ENCODE peak calls at places on chromosomes 1 and 21, in seven cellular contexts. U, J, S, E, Q, T and L are unnamed samples.
A peak's percentile ranks its signal among the peaks of the same experiment; 100 is the strongest.

GRCh38 chr21:45328198-45329087 is 40.7 kb upstream of the POFUT2 start:
- DNase-seq in U (no peak), J (no peak), S (no peak), E (no peak), Q (no peak), T (no peak), L (no peak)

GRCh38 chr1:162328507-162328906 is 48.1 kb downstream of the SPATA46 start:
- DNase-seq in U (no peak), J (no peak), S (no peak), E (no peak), Q (peak; percentile 28), T (no peak), L (no peak)

GRCh38 chr1:48048064-48048463 is 50.9 kb upstream of the TRABD2B start:
- DNase-seq in U (no peak), J (peak; percentile 92), S (no peak), E (peak; percentile 16), Q (peak; percentile 49), T (no peak), L (no peak)

GRCh38 chr1:234875953-234876814 is 252.5 kb downstream of the TOMM20 start:
- DNase-seq in U (no peak), J (peak; percentile 44), S (no peak), E (no peak), Q (peak; percentile 57), T (peak; percentile 69), L (no peak)

GRCh38 chr1:94648225-94649007 is 106.9 kb upstream of the F3 start:
- DNase-seq in U (peak; percentile 97), J (peak; percentile 99), S (no peak), E (peak; percentile 59), Q (peak; percentile 94), T (no peak), L (no peak)

GRCh38 chr1:188904201-188904600 is 1573.5 kb downstream of the BRINP3 start:
- DNase-seq in U (no peak), J (no peak), S (no peak), E (no peak), Q (peak; percentile 8), T (no peak), L (no peak)

GRCh38 chr1:238409191-238409846 is 518.6 kb upstream of the ZP4 start:
- DNase-seq in U (peak; percentile 95), J (peak; percentile 69), S (no peak), E (no peak), Q (peak; percentile 66), T (no peak), L (no peak)

GRCh38 chr1:160076295-160076694 is 5.0 kb upstream of the KCNJ9 start:
- DNase-seq in U (no peak), J (peak; percentile 29), S (no peak), E (no peak), Q (no peak), T (no peak), L (no peak)

GRCh38 chr21:29490016-29490415 is 191.3 kb downstream of the BACH1 start:
- DNase-seq in U (no peak), J (no peak), S (no peak), E (no peak), Q (no peak), T (no peak), L (no peak)

GRCh38 chr1:212981571-212982328 is 31.4 kb downstream of the VASH2 start:
- DNase-seq in U (no peak), J (no peak), S (no peak), E (no peak), Q (no peak), T (no peak), L (no peak)

GRCh38 chr1:7383671-7384070 is 387.4 kb upstream of the VAMP3 start:
- DNase-seq in U (no peak), J (no peak), S (no peak), E (no peak), Q (no peak), T (no peak), L (peak; percentile 10)

GRCh38 chr1:235917267-235917811 is 50.6 kb upstream of the LYST start:
- DNase-seq in U (peak; percentile 99), J (peak; percentile 99), S (peak; percentile 45), E (peak; percentile 72), Q (peak; percentile 100), T (peak; percentile 70), L (no peak)

GRCh38 chr1:201709564-201710295 is 119.2 kb upstream of the IPO9 start:
- DNase-seq in U (no peak), J (peak; percentile 85), S (peak; percentile 32), E (no peak), Q (peak; percentile 87), T (peak; percentile 76), L (no peak)

GRCh38 chr1:41905103-41905675 is 13.5 kb downstream of the HIVEP3 start:
- DNase-seq in U (no peak), J (no peak), S (no peak), E (no peak), Q (no peak), T (no peak), L (no peak)

GRCh38 chr1:91165033-91165654 is 143.3 kb upstream of the ZNF644 start:
- DNase-seq in U (peak; percentile 5), J (peak; percentile 74), S (peak; percentile 68), E (no peak), Q (peak; percentile 76), T (peak; percentile 81), L (peak; percentile 85)

GRCh38 chr1:165851034-165851658 is 23.7 kb downstream of the UCK2 start:
- DNase-seq in U (no peak), J (peak; percentile 61), S (no peak), E (no peak), Q (peak; percentile 94), T (peak; percentile 56), L (no peak)

GRCh38 chr1:42165511-42166210 is 1.1 kb upstream of the GUCA2A start:
- DNase-seq in U (no peak), J (peak; percentile 64), S (no peak), E (no peak), Q (peak; percentile 89), T (no peak), L (peak; percentile 86)

GRCh38 chr1:1990222-1990621 is 13.4 kb downstream of the CFAP74 start:
- DNase-seq in U (no peak), J (peak; percentile 9), S (no peak), E (no peak), Q (no peak), T (no peak), L (no peak)

GRCh38 chr1:210250665-210250997 is 18.0 kb downstream of the SERTAD4 start:
- DNase-seq in U (no peak), J (no peak), S (no peak), E (no peak), Q (no peak), T (no peak), L (no peak)

GRCh38 chr1:233349137-233349536 is 21.6 kb downstream of the MAP3K21 start:
- DNase-seq in U (no peak), J (no peak), S (no peak), E (no peak), Q (no peak), T (no peak), L (no peak)

GRCh38 chr1:40986328-40986783 is 6.9 kb downstream of the CTPS1 start:
- DNase-seq in U (no peak), J (no peak), S (no peak), E (no peak), Q (no peak), T (no peak), L (no peak)

GRCh38 chr1:53326598-53327182 is 1.2 kb downstream of the LRP8 start:
- DNase-seq in U (no peak), J (peak; percentile 46), S (no peak), E (no peak), Q (peak; percentile 46), T (no peak), L (no peak)

GRCh38 chr21:31752352-31752751 is 20.4 kb upstream of the SCAF4 start:
- DNase-seq in U (no peak), J (peak; percentile 89), S (no peak), E (no peak), Q (peak; percentile 83), T (no peak), L (no peak)

GRCh38 chr1:206608108-206608698 is 4.1 kb downstream of the EIF2D start:
- DNase-seq in U (no peak), J (peak; percentile 68), S (peak; percentile 48), E (no peak), Q (peak; percentile 68), T (peak; percentile 47), L (no peak)

GRCh38 chr1:9618912-9619679 is 30.4 kb downstream of the TMEM201 start:
- DNase-seq in U (no peak), J (no peak), S (no peak), E (no peak), Q (no peak), T (no peak), L (peak; percentile 62)

GRCh38 chr21:45860493-45861155 is 120.9 kb upstream of the COL6A1 start:
- DNase-seq in U (no peak), J (no peak), S (no peak), E (no peak), Q (no peak), T (no peak), L (no peak)

GRCh38 chr1:157030728-157031127 is 14.8 kb downstream of the ARHGEF11 start:
- DNase-seq in U (no peak), J (no peak), S (no peak), E (no peak), Q (no peak), T (no peak), L (no peak)

GRCh38 chr1:167092653-167093052 is 1.2 kb upstream of the STYXL2 start:
- DNase-seq in U (no peak), J (no peak), S (no peak), E (no peak), Q (no peak), T (no peak), L (no peak)

GRCh38 chr1:38132681-38133080 is 86.1 kb upstream of the POU3F1 start:
- DNase-seq in U (no peak), J (no peak), S (no peak), E (no peak), Q (no peak), T (no peak), L (no peak)

GRCh38 chr1:165885305-165885694 is 57.9 kb downstream of the UCK2 start:
- DNase-seq in U (no peak), J (no peak), S (no peak), E (no peak), Q (no peak), T (no peak), L (no peak)

GRCh38 chr21:34640858-34641257 is 25.9 kb upstream of the RCAN1 start:
- DNase-seq in U (peak; percentile 58), J (peak; percentile 92), S (no peak), E (no peak), Q (peak; percentile 33), T (no peak), L (no peak)

GRCh38 chr21:15788847-15789548 is 59.2 kb downstream of the USP25 start:
- DNase-seq in U (peak; percentile 4), J (peak; percentile 32), S (no peak), E (no peak), Q (peak; percentile 51), T (no peak), L (no peak)

GRCh38 chr1:183243190-183244065 is 57.4 kb downstream of the LAMC2 start:
- DNase-seq in U (no peak), J (peak; percentile 60), S (no peak), E (no peak), Q (peak; percentile 62), T (no peak), L (no peak)